ENCODE peak calls at places on chromosomes 13 and 19, in nine cellular contexts. X, N, R, D, I, G, Q, F and W are unnamed samples.

GRCh38 chr19:5799247-5800241 is 5.3 kb upstream of the NRTN start:
- DNase-seq in X (no peak), N (no peak), R (peak), D (peak), I (no peak), G (peak), Q (no peak), F (no peak), W (no peak)

GRCh38 chr19:54573330-54573872 is at the start of gene LILRA2:
- DNase-seq in X (no peak), N (no peak), R (peak), D (peak), I (no peak), G (no peak), Q (no peak), F (no peak), W (no peak)

GRCh38 chr19:531009-531752 is 379 bp upstream of the CDC34 start:
- DNase-seq in X (peak), N (peak), R (peak), D (peak), I (peak), G (peak), Q (peak), F (peak), W (no peak)

GRCh38 chr19:35903550-35904179 is 1.3 kb downstream of the HCST start:
- DNase-seq in X (no peak), N (peak), R (peak), D (peak), I (peak), G (peak), Q (peak), F (peak), W (peak)

GRCh38 chr13:35484384-35484783 is 7.9 kb upstream of the MAB21L1 start:
- DNase-seq in X (no peak), N (no peak), R (no peak), D (no peak), I (no peak), G (no peak), Q (no peak), F (no peak), W (no peak)

GRCh38 chr13:57264965-57265364 is 98.0 kb downstream of the PRR20E start:
- DNase-seq in X (no peak), N (no peak), R (no peak), D (no peak), I (no peak), G (no peak), Q (no peak), F (no peak), W (no peak)

GRCh38 chr13:97978661-97979450 is 25.4 kb downstream of the IPO5 start:
- DNase-seq in X (no peak), N (no peak), R (no peak), D (no peak), I (no peak), G (no peak), Q (no peak), F (peak), W (no peak)

GRCh38 chr13:30862707-30863106 is 43.4 kb upstream of the MEDAG start:
- DNase-seq in X (no peak), N (no peak), R (no peak), D (no peak), I (no peak), G (peak), Q (peak), F (no peak), W (no peak)

GRCh38 chr19:9289231-9289884 is 20.3 kb downstream of the ZNF699 start:
- DNase-seq in X (no peak), N (no peak), R (no peak), D (no peak), I (no peak), G (no peak), Q (no peak), F (no peak), W (no peak)

GRCh38 chr13:27583645-27584044 is 36.7 kb downstream of the LNX2 start:
- DNase-seq in X (no peak), N (no peak), R (no peak), D (no peak), I (no peak), G (no peak), Q (no peak), F (no peak), W (no peak)

GRCh38 chr19:15417699-15418098 is 1.1 kb downstream of the AKAP8L start:
- DNase-seq in X (no peak), N (no peak), R (peak), D (peak), I (no peak), G (no peak), Q (no peak), F (no peak), W (no peak)

GRCh38 chr13:39870197-39870746 is 214.8 kb downstream of the COG6 start:
- DNase-seq in X (no peak), N (no peak), R (no peak), D (no peak), I (no peak), G (no peak), Q (no peak), F (no peak), W (no peak)

GRCh38 chr13:29969286-29969685 is 118.9 kb upstream of the UBL3 start:
- DNase-seq in X (no peak), N (no peak), R (no peak), D (no peak), I (no peak), G (no peak), Q (no peak), F (peak), W (peak)

GRCh38 chr19:17681505-17682125 is 6.5 kb downstream of the UNC13A start:
- DNase-seq in X (peak), N (peak), R (no peak), D (no peak), I (peak), G (peak), Q (peak), F (peak), W (no peak)

GRCh38 chr19:43464089-43464775 is 1.2 kb downstream of the LYPD3 start:
- DNase-seq in X (peak), N (peak), R (peak), D (peak), I (peak), G (no peak), Q (peak), F (no peak), W (no peak)

GRCh38 chr19:55437410-55437809 is 5.7 kb downstream of the SHISA7 start:
- DNase-seq in X (peak), N (peak), R (peak), D (no peak), I (peak), G (peak), Q (peak), F (peak), W (no peak)

GRCh38 chr13:109698779-109699178 is 87.6 kb downstream of the IRS2 start:
- DNase-seq in X (no peak), N (no peak), R (no peak), D (no peak), I (no peak), G (no peak), Q (no peak), F (peak), W (peak)

GRCh38 chr19:35055715-35056179 is 14.2 kb downstream of the HPN start:
- DNase-seq in X (no peak), N (peak), R (no peak), D (no peak), I (peak), G (no peak), Q (no peak), F (no peak), W (no peak)

GRCh38 chr13:102773441-102774209 is at the start of gene TEX30:
- DNase-seq in X (peak), N (peak), R (peak), D (peak), I (peak), G (peak), Q (peak), F (peak), W (no peak)

GRCh38 chr19:53849237-53849676 is 18.4 kb upstream of the MYADM start:
- DNase-seq in X (no peak), N (no peak), R (peak), D (no peak), I (no peak), G (no peak), Q (no peak), F (peak), W (no peak)

GRCh38 chr19:13849991-13850909 is 26.7 kb upstream of the NANOS3 start:
- DNase-seq in X (peak), N (peak), R (peak), D (peak), I (peak), G (peak), Q (peak), F (peak), W (no peak)

GRCh38 chr19:33429891-33430673 is 56.6 kb downstream of the CEBPG start:
- DNase-seq in X (no peak), N (no peak), R (no peak), D (peak), I (no peak), G (peak), Q (no peak), F (no peak), W (no peak)
- TF ChIP-seq CTCF in X (no peak), N (no peak), R (no peak), D (no peak), I (no peak), G (no peak), Q (no peak), F (no peak), W (no peak)

DNA sequence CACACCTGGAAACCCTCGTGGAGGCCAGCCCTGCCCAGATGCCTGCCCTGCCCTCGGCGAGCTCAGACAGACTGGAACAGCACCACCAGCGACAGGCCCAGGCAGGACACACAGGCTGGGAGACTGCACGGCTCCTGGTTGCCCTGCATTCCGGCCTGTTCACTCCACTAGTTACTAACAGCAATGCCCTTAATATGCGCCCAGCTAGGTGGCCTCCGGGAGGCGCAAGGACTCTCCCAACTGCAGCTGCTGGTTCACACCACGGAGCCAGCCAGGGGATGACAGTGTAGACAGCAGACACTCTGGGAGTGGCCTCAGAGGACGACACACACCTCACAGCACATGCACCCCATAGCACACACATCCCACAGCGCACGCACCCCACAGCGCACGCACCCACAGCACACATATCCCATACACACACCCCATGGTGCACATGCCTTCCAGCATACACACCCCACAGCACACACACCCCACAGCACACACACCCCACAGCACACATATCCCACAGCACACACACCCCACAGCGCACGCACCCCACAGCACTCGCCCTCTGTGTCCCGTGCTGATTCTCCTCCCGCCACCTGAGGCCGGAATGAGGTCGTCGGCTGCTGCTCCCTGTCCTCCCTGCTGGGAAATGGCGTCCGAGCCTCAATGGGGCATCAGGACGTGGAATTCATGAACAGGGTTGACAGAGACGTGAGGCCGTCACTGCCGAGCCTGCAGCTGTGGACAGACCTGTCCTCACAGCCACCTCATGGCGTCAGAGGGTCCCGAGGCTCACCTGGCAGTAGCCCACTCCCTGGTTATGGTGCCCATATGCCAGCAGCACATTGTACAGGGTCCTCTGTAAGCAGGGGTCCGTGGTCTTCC is 13.6 kb downstream of the GRTP1 start:
- DNase-seq in X (no peak), N (no peak), R (no peak), D (peak), I (peak), G (peak), Q (no peak), F (no peak), W (no peak)
- TF ChIP-seq CTCF in X (no peak), N (no peak), R (no peak), D (no peak), I (peak), G (no peak), Q (no peak), F (no peak), W (no peak)

DNA sequence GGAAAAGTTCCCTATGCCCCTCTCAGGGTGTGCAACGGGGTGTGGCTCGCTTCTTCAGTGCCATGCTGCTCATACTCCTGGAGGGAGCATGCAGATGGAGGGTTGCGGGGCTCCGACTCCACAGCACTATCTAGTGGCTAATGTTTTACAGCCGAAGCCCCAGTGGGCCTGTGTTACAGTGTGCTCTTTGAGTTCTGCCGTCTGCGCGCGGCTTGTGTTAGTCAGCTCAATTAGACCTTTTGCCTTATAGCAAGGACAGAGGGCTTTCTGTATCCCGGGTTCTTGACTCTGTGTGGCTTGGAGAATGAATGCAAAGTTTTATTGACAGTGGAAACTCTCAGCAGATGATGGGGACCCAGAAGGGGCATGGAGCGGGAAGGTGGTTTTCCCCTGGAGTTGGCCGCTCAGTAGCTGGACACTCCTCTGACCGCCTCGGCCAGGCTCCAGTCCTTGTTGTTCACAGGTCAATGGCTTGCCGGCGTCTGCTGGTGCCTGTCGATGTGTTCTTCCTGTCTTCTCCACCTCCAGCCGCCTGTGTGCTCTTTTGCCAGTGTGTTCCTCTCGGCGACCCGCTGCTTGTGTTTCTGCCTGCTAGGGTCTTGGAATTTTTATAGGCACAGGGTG is 383.4 kb downstream of the LMO7 start:
- DNase-seq in X (peak), N (no peak), R (no peak), D (no peak), I (no peak), G (peak), Q (no peak), F (peak), W (no peak)
- TF ChIP-seq CTCF in X (peak), N (no peak), R (no peak), D (no peak), I (no peak), G (peak), Q (no peak), F (peak), W (peak)

DNA sequence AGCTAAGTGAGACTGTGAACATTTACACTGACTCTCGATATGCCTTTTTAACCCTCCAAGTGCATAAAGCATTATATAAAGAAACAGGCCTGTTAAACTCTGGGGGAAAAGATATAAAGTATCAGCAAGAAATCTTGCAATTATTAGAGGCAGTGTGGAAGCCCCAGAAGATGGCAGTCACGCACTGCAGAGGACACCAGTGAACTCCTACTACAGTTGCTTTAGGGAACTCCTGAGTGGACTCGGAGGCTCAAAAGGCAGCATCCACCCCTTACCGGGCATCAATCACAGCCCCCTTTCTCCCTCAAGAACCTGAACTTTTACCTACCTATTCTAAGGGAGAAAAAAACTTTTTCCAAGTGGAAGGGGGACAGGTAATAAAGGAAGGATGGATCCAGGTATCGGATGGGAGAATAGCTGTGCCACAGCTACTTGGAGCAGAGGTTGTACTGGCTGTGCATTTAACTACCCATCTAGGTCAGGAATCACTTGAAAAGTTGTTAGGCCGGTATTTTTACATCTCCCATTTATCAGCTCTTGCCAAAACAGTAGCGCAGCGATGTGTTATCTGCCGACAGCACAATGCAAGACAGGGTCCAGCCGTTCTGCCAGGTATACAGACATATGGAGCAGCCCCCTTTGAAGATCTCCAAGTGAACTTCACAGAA is 80.1 kb downstream of the ZNF486 start:
- DNase-seq in X (peak), N (no peak), R (peak), D (no peak), I (no peak), G (peak), Q (no peak), F (no peak), W (no peak)
- TF ChIP-seq CTCF in X (peak), N (no peak), R (peak), D (no peak), I (no peak), G (peak), Q (peak), F (peak), W (peak)